ENCODE peak calls at places on chromosomes 5 and 9, in five cellular contexts. W is mucosa of descending colon, Y is GM12865, T is esophagus squamous epithelium, L is cardiac muscle cell. Q is an unnamed sample.
A peak's percentile ranks its signal among the peaks of the same experiment; 100 is the strongest.

GRCh38 chr9:11779971-11780370 is 913.2 kb upstream of the TYRP1 start:
- DNase-seq in W (no peak), Y (no peak), T (no peak), L (no peak), Q (no peak)

GRCh38 chr5:146825033-146825432 is 53.5 kb downstream of the PPP2R2B start:
- DNase-seq in W (peak; percentile 9), Y (peak; percentile 17), T (no peak), L (peak; percentile 55), Q (peak; percentile 71)

GRCh38 chr5:168354397-168354796 is 63.0 kb downstream of the WWC1 start:
- DNase-seq in W (no peak), Y (no peak), T (no peak), L (no peak), Q (no peak)

GRCh38 chr9:24257726-24258125 is 288.0 kb downstream of the IZUMO3 start:
- DNase-seq in W (no peak), Y (no peak), T (no peak), L (no peak), Q (no peak)

GRCh38 chr9:1200847-1201251 is 150.7 kb downstream of the DMRT2 start:
- DNase-seq in W (no peak), Y (no peak), T (no peak), L (no peak), Q (no peak)

GRCh38 chr5:966941-967340 is 41.7 kb upstream of the NKD2 start:
- DNase-seq in W (no peak), Y (no peak), T (no peak), L (no peak), Q (no peak)

GRCh38 chr5:123549256-123549904 is 37.4 kb downstream of the CSNK1G3 start:
- DNase-seq in W (peak; percentile 35), Y (peak; percentile 91), T (no peak), L (no peak), Q (no peak)

GRCh38 chr9:138101444-138102234 is 224.1 kb downstream of the CACNA1B start:
- DNase-seq in W (no peak), Y (no peak), T (no peak), L (no peak), Q (no peak)

GRCh38 chr5:93578813-93579560 is 2.0 kb downstream of the NR2F1-AS1 start:
- DNase-seq in W (no peak), Y (no peak), T (no peak), L (peak; percentile 85), Q (peak; percentile 76)

GRCh38 chr5:151157426-151158286 is at the start of gene ANXA6:
- DNase-seq in W (peak; percentile 76), Y (peak; percentile 81), T (no peak), L (peak; percentile 87), Q (peak; percentile 65)

GRCh38 chr5:485943-486491 is 38.2 kb downstream of the SLC9A3 start:
- DNase-seq in W (no peak), Y (no peak), T (no peak), L (no peak), Q (no peak)

DNA sequence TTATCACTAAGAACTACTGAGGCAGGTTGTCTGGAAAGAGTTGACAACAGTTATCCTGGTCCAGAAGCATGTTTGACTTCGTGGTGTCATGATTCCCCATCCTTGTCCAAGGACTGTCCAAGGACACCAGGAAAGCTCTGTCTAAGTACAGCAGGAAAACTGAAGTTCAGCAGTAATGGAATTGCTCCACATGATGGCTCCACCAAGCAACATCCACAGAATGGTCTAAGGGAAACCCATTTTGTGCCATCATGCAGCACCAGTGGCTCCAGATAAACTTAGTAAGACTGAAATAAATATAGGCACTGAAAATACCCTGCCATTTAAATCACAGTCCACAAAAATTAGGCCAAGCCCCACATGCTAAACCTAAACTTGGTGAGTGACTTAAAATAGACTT is 192.8 kb downstream of the CDH18 start:
- DNase-seq in W (no peak), Y (no peak), T (no peak), L (peak; percentile 21), Q (no peak)
- TF ChIP-seq CTCF in W (no peak), Y (no peak), T (no peak), L (peak; percentile 9), Q (no peak)

GRCh38 chr5:138724470-138725146 is 28.6 kb upstream of the CTNNA1 start:
- DNase-seq in W (no peak), Y (no peak), T (no peak), L (peak; percentile 50), Q (no peak)

GRCh38 chr5:138722518-138722917 is 30.7 kb upstream of the CTNNA1 start:
- DNase-seq in W (peak; percentile 6), Y (no peak), T (no peak), L (no peak), Q (no peak)

GRCh38 chr5:138726848-138727247 is 26.4 kb upstream of the CTNNA1 start:
- DNase-seq in W (no peak), Y (peak; percentile 22), T (no peak), L (no peak), Q (no peak)

GRCh38 chr5:138725885-138726457 is 27.3 kb upstream of the CTNNA1 start:
- DNase-seq in W (no peak), Y (no peak), T (no peak), L (peak; percentile 30), Q (peak; percentile 11)

DNA sequence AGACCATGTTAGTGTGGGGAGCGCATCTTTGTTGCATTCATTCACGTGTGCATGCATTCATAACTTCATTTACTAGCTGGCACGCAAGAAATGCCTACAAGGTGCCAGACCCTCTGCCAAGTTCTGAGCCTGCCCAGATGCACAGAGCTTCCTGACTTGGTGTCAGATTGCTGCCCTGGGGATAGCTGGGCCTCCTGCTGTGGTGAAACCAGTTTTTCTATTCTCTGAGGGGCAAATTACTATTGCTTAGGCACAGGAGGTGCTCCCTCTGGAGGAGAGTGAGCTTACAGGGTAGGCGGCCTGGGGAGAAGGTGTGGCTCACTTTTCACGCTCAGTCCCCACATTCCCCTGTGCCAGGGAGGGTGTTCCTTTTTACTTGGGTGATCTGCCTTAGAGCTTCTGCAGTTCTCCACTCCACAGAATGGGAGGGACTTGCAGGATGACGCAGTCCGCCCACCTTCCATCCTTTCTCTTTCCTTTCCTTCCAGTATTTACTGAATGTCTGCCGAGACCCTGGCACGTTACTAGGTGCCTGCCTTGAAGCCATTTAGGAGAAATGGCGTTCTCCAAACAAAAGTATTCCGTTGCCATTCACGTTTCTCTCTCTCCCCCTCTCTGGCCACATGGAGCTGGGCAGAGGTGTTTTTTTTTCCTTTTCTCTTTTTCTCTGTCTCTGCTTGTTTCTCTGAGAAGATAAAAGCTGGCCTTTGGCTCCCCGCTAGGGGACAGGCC is 27.9 kb upstream of the CTNNA1 start:
- DNase-seq in W (no peak), Y (peak; percentile 23), T (no peak), L (peak; percentile 77), Q (peak; percentile 9)
- TF ChIP-seq CTCF in W (no peak), Y (no peak), T (peak; percentile 55), L (peak; percentile 50), Q (no peak)

GRCh38 chr5:80082731-80083114 is 47.6 kb downstream of the THBS4 start:
- DNase-seq in W (peak; percentile 43), Y (peak; percentile 80), T (no peak), L (peak; percentile 88), Q (peak; percentile 33)
- TF ChIP-seq CTCF in W (peak; percentile 32), Y (peak; percentile 87), T (peak; percentile 71), L (peak; percentile 89), Q (peak; percentile 72)

DNA sequence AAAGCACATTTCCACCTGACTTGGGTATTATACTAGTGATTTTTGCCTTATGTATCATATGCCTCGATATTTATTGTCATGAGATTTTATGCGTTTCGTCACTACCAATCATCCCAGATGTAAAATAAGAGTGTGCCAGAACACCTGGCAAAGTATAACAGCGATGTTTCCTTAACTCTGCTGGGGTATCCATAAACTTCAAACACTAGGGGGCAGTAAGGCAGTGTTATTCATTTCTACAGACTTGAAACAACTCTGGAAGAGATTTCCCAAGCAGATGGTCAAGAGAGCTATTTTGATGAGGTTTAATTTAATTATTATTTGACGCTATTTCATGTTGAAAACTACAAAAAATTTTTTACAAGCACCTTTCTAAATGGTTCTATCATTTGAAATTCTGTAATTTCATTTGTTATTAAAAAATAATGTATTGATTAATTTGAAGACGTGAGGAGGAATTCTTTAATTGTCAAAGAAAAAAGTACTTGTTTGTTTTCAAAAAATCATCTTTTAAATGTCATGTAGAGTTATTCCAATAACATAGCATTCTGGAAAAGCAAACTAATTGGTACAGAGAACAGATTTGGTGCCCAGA is 388.5 kb upstream of the CTNND2 start:
- DNase-seq in W (no peak), Y (peak; percentile 12), T (no peak), L (no peak), Q (no peak)
- TF ChIP-seq CTCF in W (no peak), Y (peak; percentile 12), T (no peak), L (no peak), Q (peak; percentile 64)

DNA sequence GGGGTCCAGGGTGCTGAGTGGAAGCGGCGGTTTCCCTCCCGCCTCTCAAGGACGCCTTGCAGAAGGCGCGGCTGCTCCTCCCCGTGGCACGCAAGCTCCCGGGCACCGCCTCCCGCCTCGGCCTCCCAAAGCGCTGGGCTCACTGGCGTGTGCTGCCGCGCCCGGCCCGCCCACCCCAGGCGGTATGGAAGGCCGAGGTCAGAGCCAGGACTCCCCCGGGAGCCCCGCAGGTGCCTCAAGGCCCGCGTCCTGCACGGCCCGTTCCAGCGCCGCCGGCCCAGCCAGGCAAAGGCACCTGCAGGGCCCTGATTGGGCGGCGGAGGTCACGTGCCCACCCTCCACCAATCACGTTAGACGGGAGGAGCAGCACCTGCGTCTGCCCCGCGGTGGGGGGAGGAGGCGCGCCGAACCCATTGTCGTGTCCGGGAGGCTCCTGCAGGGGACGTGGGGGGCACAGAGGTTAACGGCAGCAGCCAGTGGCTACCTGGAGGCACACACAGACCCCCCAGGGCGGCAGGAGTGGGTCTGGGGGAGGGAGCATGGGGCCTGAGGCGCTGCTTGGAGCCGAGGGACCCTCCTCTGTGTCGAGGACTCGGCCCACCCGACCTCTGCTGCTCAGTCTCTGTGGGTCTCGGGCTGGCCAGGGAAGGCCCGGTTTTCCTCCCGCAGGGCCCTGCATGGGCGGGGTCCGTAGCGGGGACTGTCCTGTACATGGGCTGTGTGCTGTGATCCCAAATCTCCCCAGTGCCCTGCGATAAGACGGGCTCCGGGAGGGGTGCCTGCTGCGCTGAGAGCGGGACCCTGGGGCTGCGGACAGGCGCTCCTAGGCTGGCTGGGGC is 2.0 kb upstream of the LCN12 start:
- DNase-seq in W (peak; percentile 99), Y (peak; percentile 97), T (peak; percentile 59), L (peak; percentile 76), Q (peak; percentile 83)
- TF ChIP-seq CTCF in W (no peak), Y (peak; percentile 6), T (peak; percentile 17), L (no peak), Q (peak; percentile 29)

GRCh38 chr9:116910201-116910600 is 223.1 kb downstream of the TRIM32 start:
- DNase-seq in W (no peak), Y (peak; percentile 1), T (no peak), L (no peak), Q (no peak)
- TF ChIP-seq CTCF in W (no peak), Y (no peak), T (no peak), L (no peak), Q (no peak)

GRCh38 chr5:163821142-163821541 is 315.7 kb downstream of the MAT2B start:
- DNase-seq in W (no peak), Y (peak; percentile 19), T (no peak), L (no peak), Q (no peak)

DNA sequence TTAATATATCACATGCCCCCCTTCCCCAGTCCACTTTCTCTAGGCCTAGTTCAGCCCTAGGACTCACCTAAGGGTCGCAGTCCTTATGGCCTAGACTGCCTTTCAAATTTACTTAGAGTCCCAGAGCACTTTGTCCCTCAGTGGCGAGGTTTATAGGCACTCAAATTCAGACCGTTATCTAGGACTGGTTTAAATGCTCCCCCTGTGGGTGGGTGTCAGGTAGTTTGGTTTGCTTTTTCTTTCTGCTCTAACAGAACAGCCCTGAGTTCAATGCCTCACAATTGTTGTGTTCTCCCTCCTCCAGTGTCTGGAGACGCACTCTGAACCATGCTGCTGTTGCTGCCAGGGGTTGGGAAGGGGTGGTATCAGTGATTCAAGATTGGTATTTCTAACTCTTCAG is 317.1 kb downstream of the MAT2B start:
- DNase-seq in W (no peak), Y (no peak), T (no peak), L (no peak), Q (no peak)
- TF ChIP-seq CTCF in W (no peak), Y (no peak), T (no peak), L (no peak), Q (no peak)

Q was measured in neural crest cell.